ENCODE peak calls at places on chromosomes 5 and 9, in eight cellular contexts. Y is AG04450, B is fibroblast of lung, N is endothelial cell of umbilical vein, Z is transverse colon, O is dorsolateral prefrontal cortex, G is brain microvascular endothelial cell, M is SK-N-SH. F is an unnamed sample.

GRCh38 chr9:112366591-112366990 is 13.3 kb upstream of the HSDL2 start:
- DNase-seq in Y (no peak), B (no peak), N (no peak), Z (no peak), O (no peak), G (no peak), M (no peak), F (no peak)

GRCh38 chr5:138961711-138962110 is 86.6 kb upstream of the LRRTM2 start:
- DNase-seq in Y (no peak), B (no peak), N (no peak), Z (no peak), O (no peak), G (no peak), M (no peak), F (no peak)

GRCh38 chr5:172678902-172679301 is 37.8 kb downstream of the NEURL1B start:
- DNase-seq in Y (no peak), B (no peak), N (no peak), Z (peak; percentile 67), O (peak; percentile 76), G (no peak), M (peak; percentile 54), F (no peak)

GRCh38 chr9:679462-679861 is 162.0 kb upstream of the DMRT1 start:
- DNase-seq in Y (no peak), B (no peak), N (no peak), Z (no peak), O (no peak), G (no peak), M (no peak), F (no peak)

GRCh38 chr5:150570333-150570732 is 62.4 kb downstream of the NDST1 start:
- DNase-seq in Y (no peak), B (no peak), N (no peak), Z (no peak), O (peak; percentile 17), G (no peak), M (peak; percentile 87), F (no peak)

GRCh38 chr5:134647750-134648424 is 698 bp upstream of the SEC24A start:
- DNase-seq in Y (no peak), B (peak; percentile 68), N (no peak), Z (peak; percentile 11), O (no peak), G (no peak), M (no peak), F (peak; percentile 52)

GRCh38 chr9:27278374-27278773 is 18.6 kb downstream of the EQTN start:
- DNase-seq in Y (no peak), B (no peak), N (no peak), Z (no peak), O (no peak), G (no peak), M (no peak), F (no peak)

GRCh38 chr9:6272229-6272597 is 56.0 kb upstream of the TPD52L3 start:
- DNase-seq in Y (peak; percentile 81), B (peak; percentile 88), N (no peak), Z (no peak), O (no peak), G (no peak), M (no peak), F (peak; percentile 63)

GRCh38 chr9:20570756-20571155 is 51.5 kb downstream of the MLLT3 start:
- DNase-seq in Y (peak; percentile 37), B (peak; percentile 77), N (peak; percentile 16), Z (no peak), O (no peak), G (no peak), M (no peak), F (peak; percentile 44)

GRCh38 chr9:130268521-130269131 is 3.1 kb downstream of the HMCN2 start:
- DNase-seq in Y (no peak), B (no peak), N (no peak), Z (no peak), O (no peak), G (no peak), M (peak; percentile 62), F (no peak)

GRCh38 chr5:111379391-111379816 is 132.9 kb downstream of the STARD4 start:
- DNase-seq in Y (no peak), B (peak; percentile 33), N (no peak), Z (no peak), O (no peak), G (no peak), M (peak; percentile 11), F (no peak)

GRCh38 chr5:6435356-6435755 is 13.3 kb upstream of the UBE2QL1 start:
- DNase-seq in Y (no peak), B (no peak), N (peak; percentile 56), Z (no peak), O (no peak), G (no peak), M (no peak), F (no peak)

GRCh38 chr9:75186767-75187380 is 98.6 kb downstream of the OSTF1 start:
- DNase-seq in Y (no peak), B (no peak), N (peak; percentile 65), Z (no peak), O (no peak), G (no peak), M (peak; percentile 8), F (no peak)

GRCh38 chr9:126715382-126715781 is 89.5 kb upstream of the ZBTB43 start:
- DNase-seq in Y (no peak), B (no peak), N (no peak), Z (no peak), O (no peak), G (no peak), M (no peak), F (no peak)

GRCh38 chr5:14818931-14819790 is 52.4 kb downstream of the ANKH start:
- DNase-seq in Y (no peak), B (no peak), N (no peak), Z (no peak), O (no peak), G (peak; percentile 43), M (no peak), F (peak; percentile 15)

GRCh38 chr5:69492391-69493234 is at the start of gene OCLN:
- DNase-seq in Y (no peak), B (peak; percentile 30), N (peak; percentile 77), Z (peak; percentile 85), O (no peak), G (no peak), M (peak; percentile 85), F (no peak)

GRCh38 chr9:126384926-126385325 is 58.3 kb downstream of the MVB12B start:
- DNase-seq in Y (no peak), B (no peak), N (no peak), Z (no peak), O (no peak), G (no peak), M (no peak), F (no peak)

GRCh38 chr5:148523139-148523538 is 131.2 kb downstream of the HTR4 start:
- DNase-seq in Y (no peak), B (no peak), N (no peak), Z (no peak), O (no peak), G (no peak), M (no peak), F (no peak)
- TF ChIP-seq CTCF in Y (no peak), B (no peak), N (no peak), Z (no peak), O (no peak), G (no peak), M (no peak), F (no peak)

DNA sequence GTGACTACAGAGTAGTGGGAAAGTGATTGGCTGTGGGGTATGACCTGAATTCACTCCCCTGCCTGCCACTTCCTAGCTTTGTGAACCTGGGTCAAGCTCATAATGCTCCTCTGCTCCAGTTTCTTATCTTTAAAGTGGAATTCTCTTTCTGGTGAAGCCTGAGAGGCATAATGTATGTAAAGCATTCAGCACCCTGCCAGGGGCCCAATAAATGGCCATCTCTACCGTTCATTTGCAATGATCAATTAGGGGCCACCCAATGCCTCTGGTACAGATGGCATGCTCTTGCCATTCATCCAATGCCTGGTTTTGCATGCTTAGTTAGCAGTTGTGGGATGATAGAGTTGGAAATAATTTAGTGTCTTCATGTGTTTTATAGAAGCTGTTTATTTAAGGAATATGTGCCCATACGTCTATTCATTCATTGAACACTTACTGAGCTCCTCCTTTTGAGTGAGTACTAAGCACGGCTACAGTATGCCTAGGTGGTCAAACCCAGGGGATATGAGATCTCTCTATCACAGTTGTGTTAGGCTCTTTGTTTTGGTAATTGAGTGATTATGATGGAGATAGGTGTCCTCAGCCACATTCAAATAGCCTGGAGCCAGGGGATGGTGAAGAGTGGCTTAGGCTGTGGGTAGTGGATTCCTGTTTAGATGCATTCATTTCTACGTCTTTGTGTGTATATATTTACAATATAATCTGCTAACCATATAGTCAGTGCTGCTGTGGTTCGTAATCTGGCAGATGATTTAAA is 15.3 kb downstream of the ZNF462 start:
- DNase-seq in Y (no peak), B (no peak), N (no peak), Z (no peak), O (no peak), G (no peak), M (peak; percentile 27), F (no peak)
- H3K4me3 ChIP-seq in Y (no peak overlapping the region), B (no peak overlapping the region), N (no peak overlapping the region), Z (no peak overlapping the region), O (peak overlapping the region; percentile 24), G (no peak overlapping the region), M (no peak overlapping the region), F (no peak overlapping the region)

GRCh38 chr5:177382423-177383029 is 1.7 kb upstream of the SLC34A1 start:
- DNase-seq in Y (no peak), B (no peak), N (peak; percentile 37), Z (no peak), O (no peak), G (no peak), M (peak; percentile 56), F (peak; percentile 66)
- TF ChIP-seq CTCF in Y (peak; percentile 44), B (peak; percentile 41), N (peak; percentile 58), Z (no peak), O (peak; percentile 25), G (peak; percentile 48), M (peak; percentile 27), F (peak; percentile 35)

DNA sequence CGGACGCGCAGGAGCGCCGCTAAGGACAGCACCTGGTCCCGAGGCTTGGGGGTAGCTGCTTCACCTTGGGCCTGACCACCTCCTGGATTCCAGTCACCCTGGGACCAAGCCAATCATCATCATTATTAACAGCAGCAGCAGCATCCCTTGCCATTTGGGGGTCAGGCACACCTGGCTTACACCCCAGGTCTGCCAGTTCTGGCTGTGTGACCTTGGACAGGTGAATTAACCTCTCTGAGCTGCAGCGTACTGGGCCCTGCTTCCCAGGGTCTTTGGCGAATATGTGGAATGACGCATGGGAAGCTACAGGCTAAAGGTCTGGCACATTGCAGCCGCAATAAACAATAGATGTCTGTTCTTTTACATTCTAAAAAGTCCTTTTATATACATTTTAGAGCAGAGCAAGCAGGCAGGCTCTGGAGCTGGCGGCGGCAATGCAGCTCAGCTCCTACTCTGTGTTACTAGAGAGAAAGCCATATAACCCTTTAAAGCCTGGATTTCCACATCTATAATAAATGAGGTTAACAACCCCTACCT is 97.8 kb upstream of the CPLX2 start:
- DNase-seq in Y (no peak), B (no peak), N (no peak), Z (no peak), O (no peak), G (no peak), M (no peak), F (no peak)
- H3K4me3 ChIP-seq in Y (no peak overlapping the region), B (no peak overlapping the region), N (no peak overlapping the region), Z (no peak overlapping the region), O (peak overlapping the region; percentile 45), G (no peak overlapping the region), M (no peak overlapping the region), F (no peak overlapping the region)

GRCh38 chr5:120817044-120817985 is 353.2 kb downstream of the PRR16 start:
- DNase-seq in Y (no peak), B (peak; percentile 27), N (peak; percentile 17), Z (no peak), O (no peak), G (no peak), M (peak; percentile 2), F (peak; percentile 66)
- TF ChIP-seq CTCF in Y (peak; percentile 55), B (peak; percentile 45), N (peak; percentile 46), Z (no peak), O (peak; percentile 12), G (peak; percentile 79), M (peak; percentile 61), F (peak; percentile 61)

GRCh38 chr5:128682669-128683068 is 144.6 kb upstream of the FBN2 start:
- DNase-seq in Y (no peak), B (no peak), N (no peak), Z (no peak), O (no peak), G (no peak), M (no peak), F (no peak)
- H3K4me3 ChIP-seq in Y (no peak overlapping the region), B (no peak overlapping the region), N (no peak overlapping the region), Z (no peak overlapping the region), O (no peak overlapping the region), G (no peak overlapping the region), M (no peak overlapping the region), F (no peak overlapping the region)

F was measured in foreskin fibroblast.